ENCODE peak calls at places on chromosomes 2 and 18, in four cellular contexts. O is RWPE1, X is type B pancreatic cell, M is esophagus squamous epithelium. D is an unnamed sample.

GRCh38 chr2:229133155-229133772 is 137.8 kb downstream of the PID1 start:
- DNase-seq in X (no peak), O (peak), M (no peak), D (peak)

GRCh38 chr2:192195548-192196418 is 1.1 kb upstream of the TMEFF2 start:
- DNase-seq in M (no peak), O (peak), X (peak), D (peak)

GRCh38 chr18:57088883-57089282 is 58.0 kb upstream of the BOD1L2 start:
- DNase-seq in O (no peak), M (no peak), X (no peak), D (no peak)

GRCh38 chr2:158047156-158047611 is 54.5 kb upstream of the UPP2 start:
- DNase-seq in O (no peak), M (no peak), X (no peak), D (no peak)

GRCh38 chr2:121242976-121243375 is 42.0 kb downstream of the TFCP2L1 start:
- DNase-seq in O (no peak), M (no peak), X (no peak), D (no peak)

GRCh38 chr18:42274488-42275137 is 319.6 kb downstream of the PIK3C3 start:
- DNase-seq in O (no peak), M (no peak), X (no peak), D (peak)

GRCh38 chr2:216632952-216633615 is at the start of gene IGFBP2:
- DNase-seq in X (peak), O (no peak), M (no peak), D (peak)

GRCh38 chr2:240966457-240966905 is 31.9 kb upstream of the SNED1 start:
- DNase-seq in X (no peak), M (no peak), O (no peak), D (no peak)

GRCh38 chr2:104563398-104564024 is 290.4 kb upstream of the POU3F3 start:
- DNase-seq in O (no peak), X (no peak), M (no peak), D (no peak)

GRCh38 chr2:143937563-143938346 is 582.2 kb downstream of the ZEB2 start:
- DNase-seq in X (no peak), O (no peak), M (no peak), D (peak)

GRCh38 chr2:140344842-140345241 is 1564.7 kb upstream of the NXPH2 start:
- DNase-seq in O (peak), M (no peak), X (no peak), D (no peak)

GRCh38 chr2:238063414-238064189 is 2.8 kb downstream of the SCLY start:
- DNase-seq in O (no peak), M (no peak), X (no peak), D (no peak)

GRCh38 chr2:64860936-64861335 is 128.3 kb upstream of the SLC1A4 start:
- DNase-seq in X (no peak), M (no peak), O (no peak), D (no peak)

GRCh38 chr2:108806362-108806761 is 19.8 kb downstream of the CCDC138 start:
- DNase-seq in X (no peak), M (no peak), O (no peak), D (no peak)

GRCh38 chr2:38572167-38572566 is 30.6 kb downstream of the HNRNPLL start:
- DNase-seq in M (no peak), O (no peak), X (no peak), D (no peak)

GRCh38 chr2:187982668-187983067 is 309.0 kb upstream of the GULP1 start:
- DNase-seq in M (no peak), X (no peak), O (no peak), D (no peak)

GRCh38 chr2:10329880-10330699 is 27.4 kb downstream of the HPCAL1 start:
- DNase-seq in M (no peak), X (no peak), O (peak), D (no peak)

GRCh38 chr2:10331702-10332401 is 29.1 kb downstream of the HPCAL1 start:
- DNase-seq in X (no peak), O (no peak), M (no peak), D (no peak)

GRCh38 chr2:10330700-10331032 is 28.0 kb downstream of the HPCAL1 start:
- DNase-seq in M (no peak), X (no peak), O (no peak), D (no peak)

GRCh38 chr2:10332402-10333246 is 29.9 kb downstream of the HPCAL1 start:
- DNase-seq in M (no peak), X (no peak), O (no peak), D (no peak)

GRCh38 chr2:10331033-10331701 is 28.5 kb downstream of the HPCAL1 start:
- DNase-seq in X (no peak), O (no peak), M (no peak), D (no peak)
- TF ChIP-seq CTCF in X (no peak), O (no peak), M (no peak), D (no peak)

DNA sequence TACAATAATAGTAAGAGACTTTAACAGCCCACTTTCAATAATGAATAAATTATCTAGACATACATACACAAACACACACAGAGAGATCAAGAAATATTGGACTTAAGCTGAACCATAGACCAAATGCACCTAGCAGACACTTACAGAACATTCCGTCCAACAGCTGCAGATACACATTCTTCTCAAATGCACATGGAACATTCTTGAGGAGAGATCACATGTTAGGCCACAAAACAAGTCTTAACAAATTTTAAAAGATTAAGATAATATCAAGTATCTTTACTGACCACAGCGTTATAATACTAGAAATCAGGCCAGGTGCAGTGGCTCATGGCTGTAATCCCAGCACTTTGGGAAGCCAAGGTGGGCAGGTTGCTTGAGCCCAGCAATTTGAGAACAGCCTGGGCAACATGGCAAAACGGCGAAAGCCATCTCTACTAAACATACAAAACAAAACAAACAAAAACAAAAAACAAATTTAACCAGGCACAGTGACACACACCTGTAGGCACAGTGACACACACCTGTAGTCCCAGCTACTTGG is 7.4 kb downstream of the CERKL start:
- DNase-seq in O (no peak), M (no peak), X (no peak), D (no peak)
- TF ChIP-seq CTCF in O (no peak), M (no peak), X (no peak), D (no peak)

GRCh38 chr18:69002233-69002632 is 204.4 kb downstream of the CCDC102B start:
- DNase-seq in X (no peak), M (no peak), O (no peak), D (no peak)
- TF ChIP-seq CTCF in X (peak), M (no peak), O (no peak), D (peak)

GRCh38 chr18:13112982-13113381 is 105.6 kb upstream of the LDLRAD4 start:
- DNase-seq in X (peak), O (no peak), M (no peak), D (peak)
- TF ChIP-seq CTCF in X (peak), O (peak), M (peak), D (no peak)

DNA sequence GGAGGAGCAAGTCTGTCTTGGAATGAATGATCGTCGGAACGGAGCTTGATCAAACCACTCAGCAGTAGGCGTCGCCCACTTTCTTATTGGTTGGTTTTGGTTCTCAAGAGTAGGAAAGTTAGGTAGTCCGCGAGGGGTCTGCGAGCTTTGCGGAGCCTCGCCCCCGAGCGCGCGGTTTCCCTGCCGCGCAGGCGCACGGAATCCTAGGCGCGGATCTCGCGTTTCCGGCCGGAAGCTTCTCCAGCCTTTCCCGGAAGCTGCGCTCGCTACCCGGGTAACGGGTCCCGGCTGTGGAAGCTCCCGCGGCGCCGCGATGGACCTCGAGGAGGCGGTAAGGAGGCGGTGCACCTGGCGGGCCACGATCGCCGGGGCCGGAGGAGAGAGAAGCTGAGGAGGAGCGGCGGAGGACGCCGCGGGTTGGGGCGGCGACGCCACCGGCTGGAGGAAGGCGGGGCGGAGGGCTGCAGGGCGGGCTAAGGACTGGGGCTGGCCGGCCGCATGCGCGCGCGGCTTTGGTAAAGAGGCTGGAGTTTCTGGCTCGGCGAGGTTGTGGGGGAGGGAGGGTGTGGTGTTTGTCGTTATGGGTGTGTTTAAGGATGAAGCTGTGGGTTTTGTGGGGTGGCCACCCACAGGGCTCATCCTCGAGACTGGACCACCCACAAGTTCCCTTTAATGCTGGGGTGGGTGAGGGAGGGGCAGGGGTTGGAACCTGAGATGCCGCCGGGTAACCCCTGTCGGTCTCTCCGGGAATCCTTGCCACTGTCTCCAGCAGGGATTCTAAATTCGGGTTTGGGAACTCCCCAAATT is at the start of gene TAF1B:
- DNase-seq in X (peak), M (peak), O (peak), D (peak)
- TF ChIP-seq CTCF in X (peak), M (no peak), O (peak), D (peak)

DNA sequence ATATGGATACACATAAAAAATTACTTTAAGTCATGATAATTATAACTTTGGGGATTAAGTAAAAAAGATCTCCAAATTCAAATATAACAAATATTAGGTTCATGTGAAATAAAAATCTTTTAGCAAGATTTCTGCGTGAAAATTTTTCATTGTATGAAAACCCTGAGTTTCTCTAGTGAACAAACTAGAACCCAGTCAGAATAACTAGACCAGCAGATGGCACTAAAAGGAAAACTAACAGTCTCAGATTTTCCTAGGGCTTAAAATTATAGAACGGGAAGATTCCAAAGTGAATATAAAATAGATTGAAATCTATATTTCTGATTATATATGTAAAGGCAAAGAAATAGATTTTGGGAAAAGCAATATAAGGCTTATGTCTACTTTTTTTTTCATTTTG is 43.3 kb downstream of the TMEM200C start:
- DNase-seq in X (no peak), M (no peak), O (no peak), D (no peak)
- TF ChIP-seq CTCF in X (peak), M (no peak), O (peak), D (no peak)

DNA sequence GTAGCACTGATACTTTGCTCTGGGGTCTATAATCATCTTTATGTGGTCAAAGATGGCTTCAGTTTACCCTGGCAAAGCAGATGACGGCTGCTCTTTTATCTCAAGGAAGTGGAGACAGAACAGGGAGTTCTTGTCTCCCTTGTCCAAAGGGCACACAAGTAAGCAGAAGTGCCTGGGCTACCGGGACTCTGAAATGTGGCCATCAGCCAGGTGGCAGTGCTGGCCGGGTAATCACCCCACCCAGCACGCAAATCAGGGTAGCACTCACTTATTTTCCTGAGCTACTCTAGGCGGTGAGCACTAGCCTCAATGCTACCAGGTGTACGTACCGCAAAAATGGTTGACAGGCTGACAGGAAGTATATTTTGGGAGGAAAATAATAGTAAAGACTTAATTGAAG is 119.7 kb upstream of the ETAA1 start:
- DNase-seq in X (no peak), M (no peak), O (no peak), D (no peak)
- TF ChIP-seq CTCF in X (no peak), M (no peak), O (no peak), D (no peak)

DNA sequence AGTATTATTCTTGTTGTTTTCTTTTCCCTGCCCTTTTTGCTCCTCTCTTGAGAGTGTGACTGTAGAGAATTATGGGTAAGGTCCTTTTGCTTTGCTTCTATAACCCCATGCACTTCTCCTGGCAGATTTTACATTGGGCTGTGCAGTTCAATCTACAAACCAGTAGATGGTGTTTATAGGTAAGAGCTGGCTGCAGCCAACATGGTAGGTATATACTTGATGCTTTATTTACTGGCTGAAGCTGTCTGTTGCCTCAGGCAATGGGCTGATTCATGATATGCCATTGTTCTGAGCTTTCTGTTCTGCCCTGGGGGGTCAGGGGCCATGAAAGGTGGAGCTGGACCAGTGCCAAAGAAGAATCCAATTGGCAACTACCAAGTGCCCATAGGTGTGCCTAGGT is 48.3 kb upstream of the MYL1 start:
- DNase-seq in O (no peak), X (no peak), M (no peak), D (no peak)
- TF ChIP-seq CTCF in O (no peak), X (peak), M (no peak), D (no peak)

GRCh38 chr2:30979822-30980245 is 158.4 kb downstream of the GALNT14 start:
- DNase-seq in M (no peak), X (no peak), O (peak), D (no peak)

GRCh38 chr2:30981519-30981918 is 156.7 kb downstream of the GALNT14 start:
- DNase-seq in M (no peak), X (no peak), O (no peak), D (no peak)

GRCh38 chr2:30981101-30981500 is 157.1 kb downstream of the GALNT14 start:
- DNase-seq in M (no peak), O (no peak), X (no peak), D (no peak)

GRCh38 chr2:30978044-30978443 is 160.2 kb downstream of the GALNT14 start:
- DNase-seq in O (no peak), M (no peak), X (no peak), D (no peak)

DNA sequence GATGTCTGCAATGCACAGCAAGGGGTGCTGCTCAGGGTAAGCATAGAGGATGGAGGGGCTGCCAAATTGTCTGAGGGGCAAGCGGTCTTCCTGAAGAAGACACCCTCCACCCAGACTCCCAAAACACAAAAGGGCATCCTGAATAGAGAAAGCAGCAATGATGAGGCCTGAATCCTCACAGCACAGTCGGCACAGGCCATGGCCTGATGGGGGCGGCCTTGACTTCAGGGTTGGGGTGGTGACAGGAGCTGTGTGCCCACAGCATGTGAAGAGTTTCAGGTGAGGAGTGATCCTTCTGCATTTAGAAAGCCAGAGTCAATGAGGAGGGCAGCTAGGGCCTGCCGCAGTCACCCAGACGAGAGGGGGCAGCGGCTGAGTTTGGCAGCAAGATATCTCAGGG is 159.4 kb downstream of the GALNT14 start:
- DNase-seq in M (no peak), O (no peak), X (no peak), D (no peak)
- TF ChIP-seq CTCF in M (no peak), O (no peak), X (no peak), D (no peak)

GRCh38 chr2:134354611-134355010 is 100.7 kb downstream of the MGAT5 start:
- DNase-seq in O (no peak), M (no peak), X (no peak), D (no peak)

GRCh38 chr2:134347756-134348155 is 93.9 kb downstream of the MGAT5 start:
- DNase-seq in M (no peak), O (no peak), X (no peak), D (no peak)

GRCh38 chr2:134348239-134348638 is 94.4 kb downstream of the MGAT5 start:
- DNase-seq in O (no peak), X (no peak), M (no peak), D (no peak)

GRCh38 chr2:134352844-134353243 is 99.0 kb downstream of the MGAT5 start:
- DNase-seq in X (no peak), O (no peak), M (no peak), D (no peak)

DNA sequence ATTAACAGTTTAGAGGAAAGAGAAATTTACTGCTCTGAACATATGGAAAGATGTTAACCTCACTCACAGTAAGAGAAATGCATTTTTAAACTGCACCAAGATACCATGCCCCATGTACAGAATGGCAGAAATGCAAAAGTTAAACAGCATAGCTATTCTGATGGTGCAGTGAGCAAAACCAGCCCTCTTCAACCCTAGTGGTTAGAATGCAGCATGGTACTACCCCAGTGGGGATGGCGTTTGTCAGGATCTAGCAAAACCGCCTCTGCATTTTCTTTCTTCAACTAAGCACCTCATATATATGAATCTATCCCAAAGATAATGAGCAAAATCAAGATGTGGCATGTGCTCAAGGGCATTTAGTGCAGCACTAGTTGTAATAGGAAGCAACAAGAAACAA is 98.0 kb downstream of the MGAT5 start:
- DNase-seq in O (no peak), M (no peak), X (no peak), D (no peak)
- TF ChIP-seq CTCF in O (no peak), M (no peak), X (peak), D (no peak)